ENCODE peak calls at places on chromosomes 1 and 21, in four cellular contexts. V, L, P and G are unnamed samples.

GRCh38 chr1:154405762-154406571 is 824 bp downstream of the IL6R start:
- DNase-seq in V (peak), L (peak), P (no peak), G (peak)

GRCh38 chr1:196955926-196956325 is 12.4 kb downstream of the CFHR2 start:
- DNase-seq in V (no peak), L (no peak), P (no peak), G (no peak)

GRCh38 chr21:23162213-23162946 is 2164.2 kb downstream of the NCAM2 start:
- DNase-seq in V (no peak), L (no peak), P (no peak), G (no peak)

GRCh38 chr1:2639607-2640521 is 7.0 kb upstream of the MMEL1 start:
- DNase-seq in V (no peak), L (no peak), P (no peak), G (no peak)

GRCh38 chr1:90133133-90133532 is 138.2 kb downstream of the ZNF326 start:
- DNase-seq in V (peak), L (peak), P (no peak), G (peak)

GRCh38 chr1:15153184-15153841 is at the start of gene TMEM51:
- DNase-seq in V (peak), L (peak), P (no peak), G (peak)

GRCh38 chr1:160862151-160863061 is at the start of gene CD244:
- DNase-seq in V (no peak), L (no peak), P (peak), G (no peak)

GRCh38 chr1:101394041-101394440 is 157.2 kb downstream of the S1PR1 start:
- DNase-seq in V (no peak), L (no peak), P (no peak), G (no peak)

GRCh38 chr1:54791880-54792522 is 9.1 kb downstream of the TTC22 start:
- DNase-seq in V (peak), L (peak), P (no peak), G (peak)

GRCh38 chr1:204079608-204079999 is 6.7 kb downstream of the SOX13 start:
- DNase-seq in V (no peak), L (no peak), P (no peak), G (no peak)

GRCh38 chr1:66624412-66625060 is 90.6 kb downstream of the SGIP1 start:
- DNase-seq in V (no peak), L (no peak), P (no peak), G (no peak)

GRCh38 chr1:96515430-96515829 is 206.2 kb upstream of the PTBP2 start:
- DNase-seq in V (no peak), L (no peak), P (no peak), G (no peak)

GRCh38 chr1:157135070-157135469 is 3.1 kb downstream of the ETV3 start:
- DNase-seq in V (no peak), L (no peak), P (no peak), G (no peak)

GRCh38 chr1:157135646-157136045 is 2.5 kb downstream of the ETV3 start:
- DNase-seq in V (no peak), L (peak), P (no peak), G (no peak)

GRCh38 chr1:157137773-157138219 is 399 bp downstream of the ETV3 start:
- DNase-seq in V (no peak), L (no peak), P (no peak), G (no peak)

GRCh38 chr1:157137051-157137772 is 983 bp downstream of the ETV3 start:
- DNase-seq in V (no peak), L (no peak), P (no peak), G (peak)

DNA sequence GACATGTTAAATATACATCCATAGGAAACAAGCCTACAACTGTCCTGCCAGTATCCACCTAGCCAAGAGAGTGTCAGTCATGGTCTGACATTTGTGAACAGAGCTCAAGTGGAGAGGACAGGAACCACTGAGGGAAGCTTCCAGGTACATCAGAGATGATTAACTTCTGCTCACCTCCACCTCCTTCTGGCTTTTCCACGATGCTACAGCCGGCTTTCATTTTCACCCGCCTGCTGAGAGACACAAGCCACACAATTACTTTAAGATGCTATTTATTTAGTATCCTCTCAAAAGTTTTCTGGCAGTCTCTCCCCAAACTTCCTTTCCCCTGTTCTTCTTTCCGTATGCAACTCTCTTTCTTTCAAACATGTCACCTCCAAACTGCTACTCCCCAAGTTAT is 2.1 kb downstream of the ETV3 start:
- DNase-seq in V (no peak), L (peak), P (no peak), G (no peak)
- TF ChIP-seq ESRRA in V (no peak), L (no peak), P (no peak), G (no peak)

DNA sequence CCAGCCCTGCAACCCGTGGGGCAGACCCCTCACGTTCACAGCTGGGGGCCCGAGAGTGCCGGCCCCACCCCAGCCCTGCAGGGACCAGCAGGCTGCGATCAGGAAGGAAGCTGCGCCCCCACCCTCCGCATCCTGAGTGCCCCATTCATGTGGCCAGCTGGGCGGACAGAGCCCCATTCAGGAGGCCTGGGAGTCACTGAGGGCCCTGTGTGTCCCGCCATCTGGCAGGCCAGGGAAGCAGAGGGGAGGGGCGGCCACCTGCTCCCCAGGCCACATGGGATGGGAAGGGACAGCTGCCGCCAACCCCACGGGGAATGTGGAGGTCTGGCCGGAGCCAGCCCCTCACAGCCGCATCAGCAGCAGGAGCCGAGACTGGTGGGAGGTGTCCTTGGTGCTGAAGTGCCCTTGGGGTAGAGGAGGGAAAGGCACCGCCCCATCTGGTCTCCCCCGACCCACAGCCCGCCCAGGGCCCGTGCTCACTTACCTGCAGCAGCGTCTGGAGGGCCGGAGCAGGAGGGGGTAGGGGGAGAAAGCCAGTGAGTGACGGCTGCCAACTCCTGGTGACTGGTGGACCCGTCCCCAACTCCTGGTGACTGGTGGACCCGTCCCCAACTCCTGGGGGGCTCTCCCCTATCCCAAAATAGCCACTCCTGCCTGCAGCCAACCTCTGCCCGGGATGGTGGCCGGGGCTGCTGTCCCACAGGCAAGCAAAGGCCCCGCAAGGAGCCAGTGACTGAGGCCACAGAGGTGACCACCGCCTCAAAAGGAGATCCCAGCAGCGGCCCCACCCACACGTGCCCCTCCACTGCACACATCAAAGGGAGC is 8.7 kb downstream of the ACAP3 start:
- DNase-seq in V (peak), L (no peak), P (no peak), G (peak)
- TF ChIP-seq CBFB in V (no peak), L (no peak), P (no peak), G (no peak)

DNA sequence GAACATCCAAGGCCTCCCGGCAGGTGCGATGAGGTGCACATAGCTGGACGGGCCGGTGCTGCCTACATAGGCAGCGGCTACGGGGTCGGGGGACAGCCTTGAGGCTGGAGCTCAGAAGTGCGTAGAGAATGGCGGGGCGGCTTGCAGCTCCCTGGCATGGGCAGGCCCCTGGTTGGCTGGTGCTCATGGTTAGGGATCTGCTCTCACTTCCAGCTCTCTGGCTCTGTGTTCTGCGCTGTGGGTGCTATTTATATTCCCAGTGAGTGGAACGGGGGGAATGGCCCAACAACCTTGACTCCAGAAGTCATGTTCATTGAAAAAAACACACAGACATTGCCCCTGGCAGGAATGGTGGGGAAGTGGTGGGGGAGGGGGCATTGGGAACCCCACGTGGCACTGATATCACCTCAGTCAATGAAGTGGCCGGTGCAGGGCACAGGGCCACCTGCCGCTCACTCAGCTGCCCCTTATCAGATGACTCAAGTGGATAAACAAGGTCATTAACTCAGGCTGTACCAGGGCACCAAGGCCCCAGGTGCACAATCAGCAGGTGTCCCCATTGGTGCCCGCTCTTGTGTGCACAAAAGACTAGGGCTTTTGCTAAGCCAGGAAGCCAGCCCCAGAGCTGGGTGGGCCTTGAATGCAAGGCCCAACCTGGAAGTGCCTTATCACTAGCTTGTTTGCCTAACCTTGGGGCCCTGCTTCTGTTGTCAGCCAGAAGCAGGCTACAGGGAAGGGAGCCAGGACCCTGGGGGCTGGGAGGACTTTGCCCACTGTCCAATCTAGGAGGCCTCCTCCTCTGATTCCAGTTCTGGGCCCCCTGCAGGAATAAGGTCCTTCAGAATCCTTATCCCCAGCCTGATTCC is at the start of gene NR0B2:
- DNase-seq in V (no peak), L (peak), P (no peak), G (peak)
- TF ChIP-seq ESRRA in V (no peak), L (peak), P (no peak), G (peak)

GRCh38 chr1:177329871-177330270 is 159.1 kb downstream of the BRINP2 start:
- DNase-seq in V (no peak), L (no peak), P (no peak), G (no peak)

GRCh38 chr1:177338376-177338775 is 167.6 kb downstream of the BRINP2 start:
- DNase-seq in V (no peak), L (no peak), P (no peak), G (no peak)

GRCh38 chr1:177334856-177335255 is 164.1 kb downstream of the BRINP2 start:
- DNase-seq in V (no peak), L (no peak), P (no peak), G (no peak)

DNA sequence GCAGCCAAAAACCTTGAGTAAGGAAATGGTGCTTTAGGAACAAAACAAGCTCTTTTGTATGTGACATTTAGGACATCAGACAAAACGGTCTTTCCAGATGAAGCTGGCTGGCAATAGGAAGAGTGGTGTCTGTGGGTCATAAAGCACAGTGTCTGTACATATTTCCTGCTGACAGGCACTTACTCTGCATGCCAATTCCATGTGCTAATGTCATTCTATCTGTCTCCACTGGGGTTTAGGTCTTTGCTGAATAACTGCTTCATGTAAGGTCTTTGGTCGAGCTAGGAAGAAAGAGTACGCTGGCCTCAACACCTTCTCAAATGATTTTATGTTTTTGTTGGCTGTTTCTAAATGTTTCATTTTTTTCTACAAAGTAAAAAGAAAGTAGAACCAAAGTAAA is 163.5 kb downstream of the BRINP2 start:
- DNase-seq in V (no peak), L (no peak), P (no peak), G (no peak)
- TF ChIP-seq CBFB in V (no peak), L (no peak), P (no peak), G (no peak)

DNA sequence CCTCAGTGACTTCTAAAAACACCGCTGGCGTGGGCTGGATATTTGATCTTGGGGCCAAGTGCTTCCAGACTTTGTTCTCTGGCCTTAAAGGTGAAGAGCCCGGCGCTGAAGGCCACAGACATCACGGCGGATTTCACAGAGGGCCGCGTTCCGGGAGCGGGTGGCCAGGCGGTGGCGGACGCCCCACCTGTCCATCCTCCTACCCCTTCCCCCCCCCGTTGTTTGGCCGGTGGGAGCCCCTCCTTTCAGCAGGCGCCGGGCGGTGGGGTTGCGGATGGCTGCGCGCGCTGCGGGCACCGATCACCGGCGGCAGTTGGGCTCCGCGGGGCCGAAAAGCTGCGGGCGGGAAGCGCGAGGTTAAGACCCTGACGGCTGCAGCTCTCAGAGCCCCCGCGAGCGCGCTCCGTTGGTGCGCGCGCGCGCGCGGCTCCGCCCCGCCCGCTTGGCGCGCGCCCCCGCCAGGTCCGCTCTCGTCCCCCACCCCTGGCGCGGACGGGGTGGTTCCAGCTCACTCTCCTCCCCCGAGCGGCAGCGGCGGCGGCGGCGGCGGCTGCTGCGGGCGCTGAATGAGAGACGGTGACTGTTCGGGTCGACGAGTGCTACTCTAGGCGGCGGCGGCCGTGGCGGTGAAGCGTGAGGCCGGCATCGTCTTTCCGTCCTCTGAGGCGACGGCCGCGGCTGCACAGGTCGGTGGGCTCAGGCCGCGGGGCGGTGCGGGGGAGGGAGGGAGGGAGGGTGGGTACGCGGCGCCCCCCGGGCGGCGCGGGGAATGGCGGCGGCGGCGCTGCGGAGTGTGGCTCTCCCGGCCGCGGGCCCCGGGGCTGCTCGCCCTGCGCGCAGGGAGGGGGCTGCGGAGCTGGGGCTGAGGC is at the start of gene RALGPS2:
- DNase-seq in V (peak), L (peak), P (no peak), G (peak)
- TF ChIP-seq ESRRA in V (no peak), L (peak), P (no peak), G (peak)

DNA sequence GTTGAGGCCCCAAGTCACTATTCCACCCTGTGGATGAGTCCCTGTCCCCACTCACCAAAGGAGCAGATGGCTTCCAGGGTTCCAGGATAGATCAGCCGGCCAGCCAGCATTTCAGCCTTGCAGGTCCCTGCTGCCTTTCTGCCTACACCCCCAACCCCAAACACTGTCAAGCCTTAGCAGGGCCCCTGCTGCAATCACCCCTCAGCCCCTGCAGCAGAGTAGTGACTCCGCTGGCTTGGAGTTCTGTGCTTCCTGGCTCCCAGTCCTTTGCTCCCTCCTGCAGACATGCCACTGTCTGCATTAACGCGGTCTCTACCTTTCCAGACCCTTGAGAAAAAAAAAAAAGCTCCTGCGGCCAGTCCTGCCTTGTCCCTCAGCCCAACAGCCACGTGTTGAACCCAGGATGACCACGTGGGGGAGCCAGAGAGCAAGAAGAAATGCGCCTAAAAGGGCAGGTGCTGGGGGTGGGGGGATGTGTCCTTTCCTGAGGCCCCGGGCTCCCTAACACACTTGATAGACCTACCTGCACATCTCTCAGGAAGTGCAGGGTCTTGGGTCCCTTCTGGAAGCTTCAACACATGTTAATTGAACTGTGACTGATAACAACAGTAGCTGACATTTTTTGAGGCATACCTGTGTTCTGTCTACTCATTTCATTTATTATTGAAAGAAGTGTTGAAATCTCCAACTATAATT is 37.4 kb downstream of the RASSF5 start:
- DNase-seq in V (peak), L (peak), P (no peak), G (peak)
- TF ChIP-seq CBFB in V (no peak), L (no peak), P (no peak), G (no peak)

GRCh38 chr1:210685295-210685650 is 356.6 kb downstream of the HHAT start:
- DNase-seq in V (no peak), L (no peak), P (no peak), G (no peak)

GRCh38 chr1:210687582-210688279 is 359.0 kb downstream of the HHAT start:
- DNase-seq in V (no peak), L (no peak), P (no peak), G (no peak)

GRCh38 chr1:210688482-210689233 is 360.0 kb downstream of the HHAT start:
- DNase-seq in V (no peak), L (no peak), P (no peak), G (no peak)

GRCh38 chr1:210684466-210685294 is 356.0 kb downstream of the HHAT start:
- DNase-seq in V (no peak), L (no peak), P (peak), G (no peak)

GRCh38 chr1:210686841-210687240 is 358.1 kb downstream of the HHAT start:
- DNase-seq in V (no peak), L (no peak), P (no peak), G (no peak)
- TF ChIP-seq ESRRA in V (no peak), L (no peak), P (no peak), G (no peak)

GRCh38 chr1:209675567-209676154 is 449 bp downstream of the G0S2 start:
- DNase-seq in V (peak), L (no peak), P (no peak), G (peak)
- TF ChIP-seq CBFB in V (no peak), L (no peak), P (no peak), G (no peak)

GRCh38 chr1:234729566-234729965 is 119.6 kb upstream of the IRF2BP2 start:
- DNase-seq in V (no peak), L (no peak), P (no peak), G (no peak)
- TF ChIP-seq ESRRA in V (no peak), L (no peak), P (no peak), G (no peak)